ENCODE peak calls at places on chromosomes 2 and 18, in five cellular contexts. N is cardiac muscle cell, W is astrocyte of the spinal cord, D is GM12865, T is cardiac fibroblast. F is an unnamed sample.

GRCh38 chr2:28274911-28275685 is 117.6 kb upstream of the FOSL2 start:
- DNase-seq in N (peak; percentile 89), W (peak; percentile 97), D (peak; percentile 72), T (peak; percentile 96), F (peak; percentile 84)

GRCh38 chr18:46067431-46068007 is 4.5 kb downstream of the PSTPIP2 start:
- DNase-seq in N (peak; percentile 29), W (peak; percentile 47), D (peak; percentile 54), T (peak; percentile 69), F (no peak)

GRCh38 chr18:63098014-63098981 is 221.3 kb downstream of the BCL2 start:
- DNase-seq in N (no peak), W (no peak), D (peak; percentile 90), T (no peak), F (no peak)

GRCh38 chr2:66897181-66897580 is 462.3 kb downstream of the MEIS1 start:
- DNase-seq in N (peak; percentile 46), W (peak; percentile 20), D (no peak), T (peak; percentile 79), F (no peak)

GRCh38 chr2:71380665-71381064 is 49.1 kb downstream of the ZNF638 start:
- DNase-seq in N (peak; percentile 38), W (no peak), D (no peak), T (peak; percentile 28), F (no peak)

GRCh38 chr2:148202237-148202636 is 181.3 kb downstream of the MBD5 start:
- DNase-seq in N (no peak), W (no peak), D (no peak), T (no peak), F (no peak)

GRCh38 chr18:58865714-58866113 is 1.0 kb downstream of the ZNF532 start:
- DNase-seq in N (no peak), W (no peak), D (no peak), T (no peak), F (no peak)

GRCh38 chr2:54522624-54523281 is 66.6 kb downstream of the SPTBN1 start:
- DNase-seq in N (peak; percentile 62), W (peak; percentile 48), D (peak; percentile 84), T (peak; percentile 71), F (no peak)

GRCh38 chr2:43819489-43820163 is 19.0 kb downstream of the ABCG5 start:
- DNase-seq in N (no peak), W (no peak), D (no peak), T (no peak), F (no peak)

GRCh38 chr2:216694201-216694825 is 1.0 kb downstream of the IGFBP5 start:
- DNase-seq in N (peak; percentile 42), W (peak; percentile 49), D (no peak), T (peak; percentile 20), F (no peak)

GRCh38 chr2:162317910-162318279 is 589 bp downstream of the IFIH1 start:
- DNase-seq in N (peak; percentile 12), W (no peak), D (peak; percentile 38), T (peak; percentile 40), F (no peak)

GRCh38 chr2:111618577-111618930 is 265.4 kb downstream of the ANAPC1 start:
- DNase-seq in N (no peak), W (peak; percentile 42), D (no peak), T (peak; percentile 48), F (no peak)

GRCh38 chr2:72130671-72131360 is 16.8 kb downstream of the CYP26B1 start:
- DNase-seq in N (peak; percentile 30), W (no peak), D (no peak), T (no peak), F (no peak)

GRCh38 chr18:48872234-48873145 is 78.3 kb downstream of the SMAD7 start:
- DNase-seq in N (no peak), W (peak; percentile 39), D (no peak), T (peak; percentile 82), F (peak; percentile 23)

GRCh38 chr18:111292-112014 is 46.9 kb upstream of the USP14 start:
- DNase-seq in N (peak; percentile 64), W (peak; percentile 41), D (peak; percentile 84), T (peak; percentile 26), F (no peak)

GRCh38 chr2:239212553-239213419 is 188.0 kb downstream of the HDAC4 start:
- DNase-seq in N (no peak), W (no peak), D (no peak), T (no peak), F (no peak)

GRCh38 chr2:187544371-187545080 is 9.7 kb downstream of the TFPI start:
- DNase-seq in N (peak; percentile 76), W (no peak), D (no peak), T (no peak), F (no peak)

GRCh38 chr2:61450144-61450543 is 20.7 kb downstream of the USP34 start:
- DNase-seq in N (no peak), W (no peak), D (peak; percentile 37), T (no peak), F (no peak)

GRCh38 chr2:96554293-96555145 is 18.0 kb downstream of the ARID5A start:
- DNase-seq in N (peak; percentile 70), W (peak; percentile 50), D (peak; percentile 83), T (peak; percentile 62), F (no peak)

GRCh38 chr2:152762202-152762601 is 43.8 kb downstream of the ARL6IP6 start:
- DNase-seq in N (peak; percentile 95), W (peak; percentile 67), D (no peak), T (peak; percentile 96), F (peak; percentile 39)

GRCh38 chr2:39094717-39095363 is 26.0 kb downstream of the SOS1 start:
- DNase-seq in N (peak; percentile 68), W (peak; percentile 26), D (peak; percentile 88), T (peak; percentile 51), F (no peak)

GRCh38 chr2:72134997-72135800 is 12.5 kb downstream of the CYP26B1 start:
- DNase-seq in N (no peak), W (no peak), D (no peak), T (no peak), F (no peak)

GRCh38 chr2:197159681-197160211 is 150.8 kb downstream of the ANKRD44 start:
- DNase-seq in N (peak; percentile 27), W (peak; percentile 74), D (peak; percentile 51), T (peak; percentile 91), F (no peak)

GRCh38 chr2:36561223-36561944 is 36.6 kb downstream of the FEZ2 start:
- DNase-seq in N (peak; percentile 89), W (peak; percentile 91), D (no peak), T (peak; percentile 97), F (peak; percentile 83)

GRCh38 chr2:133508546-133509165 is 59.6 kb downstream of the NCKAP5 start:
- DNase-seq in N (no peak), W (no peak), D (no peak), T (no peak), F (no peak)

GRCh38 chr2:4635289-4635688 is 931.9 kb downstream of the DCDC2C start:
- DNase-seq in N (no peak), W (no peak), D (no peak), T (no peak), F (no peak)

GRCh38 chr18:34887881-34888580 is 153.2 kb upstream of the MAPRE2 start:
- DNase-seq in N (no peak), W (no peak), D (no peak), T (no peak), F (no peak)

GRCh38 chr18:62325806-62326645 is 916 bp downstream of the TNFRSF11A start:
- DNase-seq in N (no peak), W (no peak), D (peak; percentile 38), T (peak; percentile 16), F (no peak)

GRCh38 chr2:211766689-211767088 is 771.9 kb downstream of the ERBB4 start:
- DNase-seq in N (no peak), W (no peak), D (no peak), T (no peak), F (no peak)

GRCh38 chr2:91442246-91442905 is 2750.9 kb downstream of the RPIA start:
- DNase-seq in N (no peak), W (no peak), D (no peak), T (no peak), F (no peak)

GRCh38 chr2:26883971-26884370 is 36.0 kb downstream of the DPYSL5 start:
- DNase-seq in N (no peak), W (no peak), D (no peak), T (no peak), F (no peak)

GRCh38 chr2:230893338-230893737 is 28.6 kb downstream of the ITM2C start:
- DNase-seq in N (no peak), W (no peak), D (peak; percentile 74), T (no peak), F (no peak)

GRCh38 chr2:101151141-101151858 is at the start of gene TBC1D8:
- DNase-seq in N (peak; percentile 87), W (peak; percentile 74), D (peak; percentile 79), T (peak; percentile 76), F (no peak)

GRCh38 chr2:158905824-158906223 is 62.6 kb upstream of the TANC1 start:
- DNase-seq in N (no peak), W (no peak), D (no peak), T (no peak), F (no peak)

GRCh38 chr2:158912122-158912521 is 56.3 kb upstream of the TANC1 start:
- DNase-seq in N (no peak), W (no peak), D (no peak), T (no peak), F (no peak)

GRCh38 chr2:158904126-158904525 is 64.3 kb upstream of the TANC1 start:
- DNase-seq in N (no peak), W (no peak), D (no peak), T (no peak), F (no peak)

GRCh38 chr2:158904620-158905177 is 63.7 kb upstream of the TANC1 start:
- DNase-seq in N (no peak), W (no peak), D (no peak), T (no peak), F (no peak)

GRCh38 chr2:158907926-158908462 is 60.4 kb upstream of the TANC1 start:
- DNase-seq in N (no peak), W (no peak), D (no peak), T (no peak), F (no peak)
- H3K4me3 ChIP-seq in N (no peak overlapping the region), W (no peak overlapping the region), D (no peak overlapping the region), T (no peak overlapping the region), F (no peak overlapping the region)

DNA sequence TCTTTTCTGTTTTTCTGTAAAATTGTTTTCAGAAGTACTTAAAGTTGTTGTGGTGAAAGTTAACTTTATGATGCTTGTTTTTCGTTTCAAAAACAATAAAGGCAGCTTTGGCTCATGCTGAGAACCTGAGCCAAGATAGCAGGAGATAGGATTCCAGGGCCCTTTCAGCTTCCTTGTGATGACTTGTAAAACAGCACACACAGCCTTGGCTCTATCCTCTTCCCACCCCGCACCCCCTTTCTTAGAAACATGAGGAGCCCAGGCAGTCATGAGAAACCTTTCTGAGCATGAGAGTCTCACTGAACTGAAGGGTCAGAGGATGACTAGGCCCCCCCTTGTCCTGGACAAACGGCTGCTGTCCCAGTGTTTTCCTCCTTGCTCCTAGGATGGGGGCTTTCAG is 12.4 kb upstream of the CHRNA1 start:
- DNase-seq in N (no peak), W (no peak), D (no peak), T (no peak), F (no peak)
- TF ChIP-seq CTCF in N (no peak), W (no peak), D (no peak), T (no peak), F (no peak)

GRCh38 chr2:229269986-229270385 is 1.1 kb downstream of the PID1 start:
- DNase-seq in N (peak; percentile 31), W (peak; percentile 9), D (no peak), T (no peak), F (no peak)
- H3K4me3 ChIP-seq in N (no peak overlapping the region), W (peak overlapping the region; percentile 68), D (no peak overlapping the region), T (peak overlapping the region; percentile 86), F (no peak overlapping the region)

GRCh38 chr18:70188113-70188512 is 17.4 kb downstream of the RTTN start:
- DNase-seq in N (peak; percentile 46), W (no peak), D (no peak), T (peak; percentile 35), F (no peak)
- TF ChIP-seq CTCF in N (no peak), W (no peak), D (no peak), T (no peak), F (no peak)

GRCh38 chr2:113021312-113021711 is 16.1 kb downstream of the IL36A start:
- DNase-seq in N (no peak), W (no peak), D (no peak), T (no peak), F (no peak)
- H3K4me3 ChIP-seq in N (no peak overlapping the region), W (no peak overlapping the region), D (no peak overlapping the region), T (no peak overlapping the region), F (no peak overlapping the region)